ENCODE peak calls at places on chromosomes 1 and 21, in five cellular contexts. One of them, this sample, is unnamed. For H3K9me3, the result is how much of the 10 kb centered on the place peaks cover.

GRCh38 chr1:54851928-54852524 is 35.0 kb downstream of the DHCR24 start:
- DNase-seq in H9: no peak
- DNase-seq in H1: no peak
- DNase-seq in neuronal stem cell: no peak
- DNase-seq in mesenchymal stem cell: no peak
- DNase-seq in this sample: no peak

GRCh38 chr1:99598738-99599411 is 47.0 kb upstream of the PALMD start:
- DNase-seq in H9: no peak
- DNase-seq in H1: no peak
- DNase-seq in mesenchymal stem cell: peak
- DNase-seq in neuronal stem cell: no peak
- DNase-seq in this sample: no peak

GRCh38 chr1:79074975-79075374 is 68.4 kb upstream of the ADGRL4 start:
- DNase-seq in neuronal stem cell: no peak
- DNase-seq in mesenchymal stem cell: no peak
- DNase-seq in H1: no peak
- DNase-seq in H9: no peak
- DNase-seq in this sample: no peak

GRCh38 chr1:154448271-154448905 is 43.2 kb downstream of the IL6R start:
- DNase-seq in H9: no peak
- DNase-seq in mesenchymal stem cell: no peak
- DNase-seq in H1: no peak
- DNase-seq in neuronal stem cell: no peak
- DNase-seq in this sample: no peak

GRCh38 chr1:180912211-180912800 is 391 bp upstream of the KIAA1614 start:
- DNase-seq in mesenchymal stem cell: peak
- DNase-seq in H1: peak
- DNase-seq in neuronal stem cell: peak
- DNase-seq in H9: peak
- DNase-seq in this sample: no peak

GRCh38 chr1:41874903-41875411 is 43.8 kb downstream of the HIVEP3 start:
- DNase-seq in mesenchymal stem cell: no peak
- DNase-seq in neuronal stem cell: no peak
- DNase-seq in H1: no peak
- DNase-seq in H9: peak
- DNase-seq in this sample: no peak

GRCh38 chr1:4220362-4220761 is 320.3 kb upstream of the C1orf174 start:
- DNase-seq in H9: no peak
- DNase-seq in mesenchymal stem cell: no peak
- DNase-seq in H1: no peak
- DNase-seq in neuronal stem cell: no peak
- DNase-seq in this sample: no peak

GRCh38 chr1:60388092-60388987 is 314.8 kb upstream of the C1orf87 start:
- DNase-seq in neuronal stem cell: no peak
- DNase-seq in H9: no peak
- DNase-seq in mesenchymal stem cell: no peak
- DNase-seq in H1: no peak
- DNase-seq in this sample: no peak

GRCh38 chr1:24154215-24154614 is 11.3 kb upstream of the IL22RA1 start:
- DNase-seq in mesenchymal stem cell: no peak
- DNase-seq in H1: no peak
- DNase-seq in neuronal stem cell: no peak
- DNase-seq in H9: peak
- DNase-seq in this sample: no peak

GRCh38 chr1:99180343-99180808 is 83.9 kb upstream of the PLPPR4 start:
- DNase-seq in neuronal stem cell: peak
- DNase-seq in H9: peak
- DNase-seq in H1: peak
- DNase-seq in mesenchymal stem cell: peak
- DNase-seq in this sample: peak

GRCh38 chr1:176149939-176150807 is 56.9 kb downstream of the COP1 start:
- DNase-seq in neuronal stem cell: no peak
- DNase-seq in H9: no peak
- DNase-seq in H1: no peak
- DNase-seq in mesenchymal stem cell: no peak
- DNase-seq in this sample: peak

GRCh38 chr21:33976082-33976979 is 60.7 kb upstream of the ATP5PO start:
- DNase-seq in mesenchymal stem cell: peak
- DNase-seq in neuronal stem cell: no peak
- DNase-seq in H1: peak
- DNase-seq in H9: no peak
- DNase-seq in this sample: no peak

GRCh38 chr1:84871181-84871580 is 21.8 kb downstream of the LPAR3 start:
- DNase-seq in neuronal stem cell: no peak
- DNase-seq in H9: no peak
- DNase-seq in mesenchymal stem cell: no peak
- DNase-seq in H1: no peak
- DNase-seq in this sample: no peak

GRCh38 chr1:179121159-179121938 is 39.5 kb downstream of the TOR3A start:
- DNase-seq in neuronal stem cell: no peak
- DNase-seq in mesenchymal stem cell: peak
- DNase-seq in H9: no peak
- DNase-seq in H1: peak
- DNase-seq in this sample: peak

GRCh38 chr1:224282140-224282539 is 47.8 kb downstream of the NVL start:
- DNase-seq in H9: no peak
- DNase-seq in H1: no peak
- DNase-seq in mesenchymal stem cell: no peak
- DNase-seq in neuronal stem cell: no peak
- DNase-seq in this sample: no peak

GRCh38 chr1:107196973-107197562 is 56.2 kb downstream of the NTNG1 start:
- DNase-seq in H9: peak
- DNase-seq in mesenchymal stem cell: no peak
- DNase-seq in H1: peak
- DNase-seq in neuronal stem cell: peak
- DNase-seq in this sample: no peak

GRCh38 chr1:23563003-23563402 is 3.7 kb upstream of the ID3 start:
- DNase-seq in mesenchymal stem cell: no peak
- DNase-seq in neuronal stem cell: no peak
- DNase-seq in H1: no peak
- DNase-seq in H9: no peak
- DNase-seq in this sample: no peak

GRCh38 chr1:68320349-68320748 is 88.0 kb upstream of the WLS start:
- DNase-seq in mesenchymal stem cell: no peak
- DNase-seq in neuronal stem cell: no peak
- DNase-seq in H1: no peak
- DNase-seq in H9: peak
- DNase-seq in this sample: no peak

GRCh38 chr1:172278478-172278877 is 142.0 kb upstream of the C1orf105 start:
- DNase-seq in neuronal stem cell: no peak
- DNase-seq in mesenchymal stem cell: peak
- DNase-seq in H9: peak
- DNase-seq in H1: no peak
- DNase-seq in this sample: no peak

GRCh38 chr1:116346943-116347673 is 25.9 kb upstream of the ATP1A1 start:
- DNase-seq in mesenchymal stem cell: no peak
- DNase-seq in H9: no peak
- DNase-seq in H1: no peak
- DNase-seq in neuronal stem cell: no peak
- DNase-seq in this sample: no peak

GRCh38 chr1:119674835-119675289 is 26.8 kb upstream of the ZNF697 start:
- DNase-seq in neuronal stem cell: no peak
- DNase-seq in H9: no peak
- DNase-seq in mesenchymal stem cell: no peak
- DNase-seq in H1: no peak
- DNase-seq in this sample: peak

GRCh38 chr1:232369451-232369850 is 260.5 kb downstream of the SIPA1L2 start:
- DNase-seq in H9: no peak
- DNase-seq in H1: no peak
- DNase-seq in mesenchymal stem cell: peak
- DNase-seq in neuronal stem cell: no peak
- DNase-seq in this sample: no peak
- H2BK12ac ChIP-seq in H9: no peak
- H2BK12ac ChIP-seq in H1: no peak
- H2BK12ac ChIP-seq in mesenchymal stem cell: no peak
- H2BK12ac ChIP-seq in neuronal stem cell: no peak
- H2BK12ac ChIP-seq in this sample: no peak

GRCh38 chr1:35532497-35533226 is 24.5 kb downstream of the KIAA0319L start:
- DNase-seq in H9: no peak
- DNase-seq in mesenchymal stem cell: no peak
- DNase-seq in neuronal stem cell: no peak
- DNase-seq in H1: no peak
- DNase-seq in this sample: peak

GRCh38 chr1:35533596-35533995 is 23.6 kb downstream of the KIAA0319L start:
- DNase-seq in mesenchymal stem cell: no peak
- DNase-seq in H9: no peak
- DNase-seq in H1: no peak
- DNase-seq in neuronal stem cell: no peak
- DNase-seq in this sample: no peak

GRCh38 chr1:35530946-35531345 is 26.3 kb downstream of the KIAA0319L start:
- DNase-seq in neuronal stem cell: no peak
- DNase-seq in mesenchymal stem cell: no peak
- DNase-seq in H9: no peak
- DNase-seq in H1: no peak
- DNase-seq in this sample: no peak

GRCh38 chr1:35531368-35531767 is 25.8 kb downstream of the KIAA0319L start:
- DNase-seq in neuronal stem cell: no peak
- DNase-seq in H9: no peak
- DNase-seq in mesenchymal stem cell: no peak
- DNase-seq in H1: no peak
- DNase-seq in this sample: no peak

GRCh38 chr1:35530168-35530567 is 27.0 kb downstream of the KIAA0319L start:
- DNase-seq in H1: no peak
- DNase-seq in mesenchymal stem cell: no peak
- DNase-seq in neuronal stem cell: no peak
- DNase-seq in H9: no peak
- DNase-seq in this sample: no peak
- H3K9me3 ChIP-seq in H1: under half
- H3K9me3 ChIP-seq in mesenchymal stem cell: under half
- H3K9me3 ChIP-seq in neuronal stem cell: under half
- H3K9me3 ChIP-seq in H9: under half
- H3K9me3 ChIP-seq in this sample: under half

DNA sequence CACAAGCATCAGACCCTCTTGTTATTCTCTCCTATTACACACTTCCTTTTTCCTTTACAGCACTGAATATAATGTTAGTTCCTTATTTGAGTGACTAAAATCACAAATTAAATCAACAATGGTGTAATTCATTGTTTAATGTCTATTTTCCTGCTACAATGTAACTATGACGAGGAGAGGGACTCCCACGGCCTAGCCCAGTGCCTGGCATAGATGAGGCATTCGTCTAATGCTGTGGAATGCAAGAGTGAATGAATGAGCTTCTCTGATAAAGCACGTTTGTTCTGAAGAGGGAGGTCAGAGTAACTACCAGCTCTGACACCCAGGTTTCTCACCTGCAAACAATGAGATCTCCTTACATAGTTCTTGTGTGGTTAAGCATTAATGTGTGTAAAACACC is 479.4 kb downstream of the OMA1 start:
- DNase-seq in neuronal stem cell: no peak
- DNase-seq in H9: no peak
- DNase-seq in mesenchymal stem cell: no peak
- DNase-seq in H1: no peak
- DNase-seq in this sample: no peak
- H2BK12ac ChIP-seq in neuronal stem cell: no peak
- H2BK12ac ChIP-seq in H9: no peak
- H2BK12ac ChIP-seq in mesenchymal stem cell: no peak
- H2BK12ac ChIP-seq in H1: no peak
- H2BK12ac ChIP-seq in this sample: no peak

DNA sequence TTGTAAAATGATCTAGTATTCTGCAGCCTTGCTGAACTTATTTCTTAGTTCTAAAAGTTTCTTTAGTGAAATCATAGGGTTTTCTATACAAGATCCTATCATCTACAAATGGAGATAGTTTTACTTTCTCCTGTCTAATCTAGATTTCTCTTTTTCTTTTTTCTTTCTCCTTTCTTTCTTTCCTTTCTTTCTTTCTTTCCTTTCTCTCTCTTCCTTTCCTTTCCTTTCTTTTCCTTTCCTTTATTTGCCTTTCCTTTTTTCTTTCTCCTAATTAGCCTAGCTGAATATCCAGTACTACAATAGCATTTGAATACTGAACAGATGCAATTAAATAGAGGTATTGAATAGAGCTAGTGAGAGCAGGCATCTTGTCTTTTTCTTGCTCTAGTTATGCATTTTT is 186.6 kb upstream of the SPAG17 start:
- DNase-seq in mesenchymal stem cell: no peak
- DNase-seq in neuronal stem cell: no peak
- DNase-seq in H1: no peak
- DNase-seq in H9: no peak
- DNase-seq in this sample: no peak
- H3K9me3 ChIP-seq in mesenchymal stem cell: half or more
- H3K9me3 ChIP-seq in neuronal stem cell: under half
- H3K9me3 ChIP-seq in H1: under half
- H3K9me3 ChIP-seq in H9: under half
- H3K9me3 ChIP-seq in this sample: under half

GRCh38 chr1:110265186-110265585 is 55.1 kb downstream of the KCNC4 start:
- DNase-seq in H1: no peak
- DNase-seq in mesenchymal stem cell: no peak
- DNase-seq in neuronal stem cell: no peak
- DNase-seq in H9: no peak
- DNase-seq in this sample: no peak

GRCh38 chr1:110264430-110264829 is 54.3 kb downstream of the KCNC4 start:
- DNase-seq in mesenchymal stem cell: no peak
- DNase-seq in H1: no peak
- DNase-seq in H9: no peak
- DNase-seq in neuronal stem cell: no peak
- DNase-seq in this sample: no peak

GRCh38 chr1:110272045-110272444 is 61.9 kb downstream of the KCNC4 start:
- DNase-seq in H1: no peak
- DNase-seq in neuronal stem cell: no peak
- DNase-seq in H9: no peak
- DNase-seq in mesenchymal stem cell: no peak
- DNase-seq in this sample: no peak

GRCh38 chr1:110262846-110263631 is 52.9 kb downstream of the KCNC4 start:
- DNase-seq in neuronal stem cell: no peak
- DNase-seq in H1: no peak
- DNase-seq in H9: no peak
- DNase-seq in mesenchymal stem cell: no peak
- DNase-seq in this sample: no peak

GRCh38 chr1:110267260-110267659 is 57.1 kb downstream of the KCNC4 start:
- DNase-seq in H1: no peak
- DNase-seq in mesenchymal stem cell: no peak
- DNase-seq in neuronal stem cell: no peak
- DNase-seq in H9: no peak
- DNase-seq in this sample: peak
- H2BK12ac ChIP-seq in H1: no peak
- H2BK12ac ChIP-seq in mesenchymal stem cell: no peak
- H2BK12ac ChIP-seq in neuronal stem cell: peak
- H2BK12ac ChIP-seq in H9: no peak
- H2BK12ac ChIP-seq in this sample: no peak

DNA sequence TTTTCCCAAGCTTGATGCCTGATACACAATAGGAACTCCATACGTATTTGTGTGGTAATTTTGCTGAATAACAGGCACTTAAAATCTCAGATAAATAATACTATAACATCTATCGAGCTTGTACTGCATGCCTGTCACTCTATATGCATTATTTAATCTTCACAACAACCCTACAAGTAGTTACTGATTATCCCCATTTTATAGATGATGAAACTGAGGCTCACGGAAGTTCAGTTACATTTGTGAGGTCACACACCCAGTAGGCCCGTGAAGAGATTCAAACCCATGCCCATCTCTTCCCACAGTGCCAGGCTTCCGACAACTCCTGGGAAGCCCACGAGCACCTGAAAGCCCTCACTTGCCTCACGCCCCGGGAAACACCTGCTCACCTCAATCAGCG is 98.8 kb downstream of the RAVER2 start:
- DNase-seq in H9: no peak
- DNase-seq in mesenchymal stem cell: no peak
- DNase-seq in H1: no peak
- DNase-seq in neuronal stem cell: no peak
- DNase-seq in this sample: no peak
- H3K9me3 ChIP-seq in H9: under half
- H3K9me3 ChIP-seq in mesenchymal stem cell: under half
- H3K9me3 ChIP-seq in H1: under half
- H3K9me3 ChIP-seq in neuronal stem cell: under half
- H3K9me3 ChIP-seq in this sample: under half

GRCh38 chr1:236085545-236086159 is 20.8 kb upstream of the NID1 start:
- DNase-seq in H9: no peak
- DNase-seq in neuronal stem cell: no peak
- DNase-seq in mesenchymal stem cell: no peak
- DNase-seq in H1: no peak
- DNase-seq in this sample: no peak
- H2BK12ac ChIP-seq in H9: no peak
- H2BK12ac ChIP-seq in neuronal stem cell: no peak
- H2BK12ac ChIP-seq in mesenchymal stem cell: no peak
- H2BK12ac ChIP-seq in H1: no peak
- H2BK12ac ChIP-seq in this sample: no peak